ENCODE peak calls at places on chromosomes 1 and 21, in five cellular contexts. One of them, this sample, is unnamed.

GRCh38 chr1:160129966-160130365 is 14.4 kb downstream of the ATP1A2 start:
- DNase-seq in upper lobe of right lung: peak; percentile 39
- DNase-seq in heart right ventricle: no peak
- DNase-seq in endodermal cell: no peak
- DNase-seq in AG04450: no peak
- DNase-seq in this sample: no peak

GRCh38 chr1:40313958-40314720 is 2.9 kb downstream of the COL9A2 start:
- DNase-seq in upper lobe of right lung: no peak
- DNase-seq in heart right ventricle: no peak
- DNase-seq in endodermal cell: no peak
- DNase-seq in AG04450: no peak
- DNase-seq in this sample: no peak

GRCh38 chr1:208486677-208487076 is 242.5 kb upstream of the PLXNA2 start:
- DNase-seq in upper lobe of right lung: no peak
- DNase-seq in heart right ventricle: no peak
- DNase-seq in endodermal cell: no peak
- DNase-seq in AG04450: no peak
- DNase-seq in this sample: no peak

GRCh38 chr1:19682257-19682656 is 17.6 kb downstream of the HTR6 start:
- DNase-seq in upper lobe of right lung: no peak
- DNase-seq in heart right ventricle: no peak
- DNase-seq in endodermal cell: no peak
- DNase-seq in AG04450: peak; percentile 70
- DNase-seq in this sample: peak; percentile 70

GRCh38 chr1:100277866-100278265 is 11.8 kb downstream of the RTCA start:
- DNase-seq in upper lobe of right lung: no peak
- DNase-seq in heart right ventricle: no peak
- DNase-seq in endodermal cell: no peak
- DNase-seq in AG04450: no peak
- DNase-seq in this sample: no peak

GRCh38 chr1:24683713-24684162 is 40.6 kb downstream of the SRRM1 start:
- DNase-seq in upper lobe of right lung: no peak
- DNase-seq in heart right ventricle: no peak
- DNase-seq in endodermal cell: no peak
- DNase-seq in AG04450: peak; percentile 86
- DNase-seq in this sample: peak; percentile 99

GRCh38 chr1:30200161-30200560 is 523.2 kb downstream of the MATN1 start:
- DNase-seq in upper lobe of right lung: no peak
- DNase-seq in heart right ventricle: no peak
- DNase-seq in endodermal cell: no peak
- DNase-seq in AG04450: no peak
- DNase-seq in this sample: no peak

GRCh38 chr1:32741417-32742131 is 39.0 kb upstream of the SYNC start:
- DNase-seq in upper lobe of right lung: peak; percentile 74
- DNase-seq in heart right ventricle: peak; percentile 34
- DNase-seq in endodermal cell: peak; percentile 72
- DNase-seq in AG04450: no peak
- DNase-seq in this sample: no peak

GRCh38 chr1:24694380-24694843 is 50.8 kb upstream of the CLIC4 start:
- DNase-seq in upper lobe of right lung: no peak
- DNase-seq in heart right ventricle: peak; percentile 56
- DNase-seq in endodermal cell: no peak
- DNase-seq in AG04450: no peak
- DNase-seq in this sample: no peak

GRCh38 chr1:39671793-39672550 is at the start of gene NT5C1A:
- DNase-seq in upper lobe of right lung: peak; percentile 69
- DNase-seq in heart right ventricle: peak; percentile 67
- DNase-seq in endodermal cell: peak; percentile 71
- DNase-seq in AG04450: no peak
- DNase-seq in this sample: no peak

GRCh38 chr1:244280859-244281258 is 170.8 kb downstream of the ADSS2 start:
- DNase-seq in upper lobe of right lung: no peak
- DNase-seq in heart right ventricle: no peak
- DNase-seq in endodermal cell: no peak
- DNase-seq in AG04450: peak; percentile 38
- DNase-seq in this sample: peak; percentile 20

GRCh38 chr21:34027727-34028461 is 45.5 kb upstream of the MRPS6 start:
- DNase-seq in upper lobe of right lung: no peak
- DNase-seq in heart right ventricle: no peak
- DNase-seq in endodermal cell: no peak
- DNase-seq in AG04450: no peak
- DNase-seq in this sample: no peak

GRCh38 chr1:213162338-213162737 is 111.3 kb downstream of the RPS6KC1 start:
- DNase-seq in upper lobe of right lung: no peak
- DNase-seq in heart right ventricle: no peak
- DNase-seq in endodermal cell: no peak
- DNase-seq in AG04450: no peak
- DNase-seq in this sample: peak; percentile 20

GRCh38 chr1:41319106-41319755 is 42.0 kb upstream of the FOXO6 start:
- DNase-seq in upper lobe of right lung: no peak
- DNase-seq in heart right ventricle: no peak
- DNase-seq in endodermal cell: no peak
- DNase-seq in AG04450: no peak
- DNase-seq in this sample: no peak

GRCh38 chr1:212450331-212450881 is 17.7 kb downstream of the NENF start:
- DNase-seq in upper lobe of right lung: no peak
- DNase-seq in heart right ventricle: peak; percentile 33
- DNase-seq in endodermal cell: no peak
- DNase-seq in AG04450: no peak
- DNase-seq in this sample: no peak

GRCh38 chr1:55375617-55376258 is 160.6 kb upstream of the USP24 start:
- DNase-seq in upper lobe of right lung: no peak
- DNase-seq in heart right ventricle: no peak
- DNase-seq in endodermal cell: peak; percentile 69
- DNase-seq in AG04450: peak; percentile 13
- DNase-seq in this sample: peak; percentile 18

DNA sequence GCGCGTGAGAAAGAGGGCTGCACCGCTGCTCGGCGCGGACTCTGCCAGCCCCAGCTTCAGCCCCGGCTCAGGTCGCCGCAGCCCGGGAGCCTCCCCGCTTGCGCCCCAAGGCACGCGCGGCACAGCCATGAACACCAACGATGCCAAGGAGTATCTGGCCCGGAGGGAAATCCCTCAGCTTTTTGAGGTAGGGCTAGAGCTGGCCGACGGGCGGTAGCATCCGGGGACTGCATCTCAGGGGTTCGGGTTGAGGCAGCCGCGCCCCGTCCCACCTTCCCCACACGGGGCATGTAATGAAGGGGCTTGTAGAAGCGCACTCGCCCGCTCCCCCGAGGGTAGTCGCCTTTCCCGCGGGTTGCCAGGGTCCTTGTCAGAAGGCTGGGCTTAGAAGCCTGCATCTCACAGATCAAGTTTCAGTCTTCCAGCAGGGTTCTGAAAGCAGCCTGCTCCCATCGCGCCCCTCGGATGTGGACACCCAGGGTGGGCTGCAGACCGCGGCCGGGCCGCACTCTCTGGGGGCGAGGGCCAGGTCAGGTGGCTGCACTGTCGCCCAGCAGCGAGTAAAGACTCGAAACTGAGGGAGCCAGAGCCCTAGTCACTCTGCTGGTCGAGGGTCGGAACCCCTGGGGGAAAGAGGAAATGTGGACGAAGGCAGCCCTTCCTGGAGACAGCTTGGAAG is 507 bp downstream of the AK5 start:
- DNase-seq in upper lobe of right lung: peak; percentile 58
- DNase-seq in heart right ventricle: no peak
- DNase-seq in endodermal cell: peak; percentile 83
- DNase-seq in AG04450: no peak
- DNase-seq in this sample: no peak
- H3K4me3 ChIP-seq in upper lobe of right lung: peak overlapping the region; percentile 43
- H3K4me3 ChIP-seq in heart right ventricle: peak overlapping the region; percentile 57
- H3K4me3 ChIP-seq in endodermal cell: peak overlapping the region; percentile 84
- H3K4me3 ChIP-seq in AG04450: peak overlapping the region; percentile 70
- H3K4me3 ChIP-seq in this sample: peak overlapping the region; percentile 31

GRCh38 chr1:90474158-90474557 is 242.9 kb downstream of the BARHL2 start:
- DNase-seq in upper lobe of right lung: no peak
- DNase-seq in heart right ventricle: no peak
- DNase-seq in endodermal cell: no peak
- DNase-seq in AG04450: no peak
- DNase-seq in this sample: no peak

GRCh38 chr1:90476994-90477393 is 240.1 kb downstream of the BARHL2 start:
- DNase-seq in upper lobe of right lung: no peak
- DNase-seq in heart right ventricle: no peak
- DNase-seq in endodermal cell: no peak
- DNase-seq in AG04450: no peak
- DNase-seq in this sample: no peak

GRCh38 chr1:90474731-90475130 is 242.4 kb downstream of the BARHL2 start:
- DNase-seq in upper lobe of right lung: no peak
- DNase-seq in heart right ventricle: no peak
- DNase-seq in endodermal cell: no peak
- DNase-seq in AG04450: no peak
- DNase-seq in this sample: no peak

GRCh38 chr1:90476411-90476810 is 240.7 kb downstream of the BARHL2 start:
- DNase-seq in upper lobe of right lung: no peak
- DNase-seq in heart right ventricle: no peak
- DNase-seq in endodermal cell: no peak
- DNase-seq in AG04450: no peak
- DNase-seq in this sample: no peak

GRCh38 chr1:90475623-90476022 is 241.5 kb downstream of the BARHL2 start:
- DNase-seq in upper lobe of right lung: no peak
- DNase-seq in heart right ventricle: no peak
- DNase-seq in endodermal cell: no peak
- DNase-seq in AG04450: no peak
- DNase-seq in this sample: peak; percentile 3
- TF ChIP-seq CTCF in upper lobe of right lung: no peak
- TF ChIP-seq CTCF in heart right ventricle: no peak
- TF ChIP-seq CTCF in endodermal cell: peak; percentile 69
- TF ChIP-seq CTCF in AG04450: peak; percentile 23
- TF ChIP-seq CTCF in this sample: peak; percentile 13

GRCh38 chr1:46677339-46677738 is 5.7 kb downstream of the TEX38 start:
- DNase-seq in upper lobe of right lung: no peak
- DNase-seq in heart right ventricle: no peak
- DNase-seq in endodermal cell: no peak
- DNase-seq in AG04450: no peak
- DNase-seq in this sample: no peak
- H3K4me3 ChIP-seq in upper lobe of right lung: no peak overlapping the region
- H3K4me3 ChIP-seq in heart right ventricle: no peak overlapping the region
- H3K4me3 ChIP-seq in endodermal cell: no peak overlapping the region
- H3K4me3 ChIP-seq in AG04450: no peak overlapping the region
- H3K4me3 ChIP-seq in this sample: no peak overlapping the region

GRCh38 chr1:153616144-153616884 is at the start of gene S100A14:
- DNase-seq in upper lobe of right lung: peak; percentile 92
- DNase-seq in heart right ventricle: peak; percentile 42
- DNase-seq in endodermal cell: peak; percentile 68
- DNase-seq in AG04450: no peak
- DNase-seq in this sample: peak; percentile 86

GRCh38 chr1:153615406-153615805 is 719 bp downstream of the S100A14 start:
- DNase-seq in upper lobe of right lung: no peak
- DNase-seq in heart right ventricle: no peak
- DNase-seq in endodermal cell: no peak
- DNase-seq in AG04450: no peak
- DNase-seq in this sample: peak; percentile 57

GRCh38 chr1:153619171-153619570 is 3.0 kb upstream of the S100A14 start:
- DNase-seq in upper lobe of right lung: no peak
- DNase-seq in heart right ventricle: no peak
- DNase-seq in endodermal cell: no peak
- DNase-seq in AG04450: no peak
- DNase-seq in this sample: no peak

GRCh38 chr1:153616885-153617428 is 832 bp upstream of the S100A14 start:
- DNase-seq in upper lobe of right lung: peak; percentile 79
- DNase-seq in heart right ventricle: no peak
- DNase-seq in endodermal cell: peak; percentile 56
- DNase-seq in AG04450: no peak
- DNase-seq in this sample: peak; percentile 70

GRCh38 chr1:153617677-153618076 is 1.6 kb upstream of the S100A14 start:
- DNase-seq in upper lobe of right lung: no peak
- DNase-seq in heart right ventricle: peak; percentile 84
- DNase-seq in endodermal cell: peak; percentile 88
- DNase-seq in AG04450: no peak
- DNase-seq in this sample: no peak
- TF ChIP-seq CTCF in upper lobe of right lung: no peak
- TF ChIP-seq CTCF in heart right ventricle: peak; percentile 40
- TF ChIP-seq CTCF in endodermal cell: peak; percentile 75
- TF ChIP-seq CTCF in AG04450: peak; percentile 61
- TF ChIP-seq CTCF in this sample: no peak

GRCh38 chr1:64922336-64922735 is 44.0 kb downstream of the JAK1 start:
- DNase-seq in upper lobe of right lung: no peak
- DNase-seq in heart right ventricle: no peak
- DNase-seq in endodermal cell: no peak
- DNase-seq in AG04450: no peak
- DNase-seq in this sample: no peak
- H3K4me3 ChIP-seq in upper lobe of right lung: no peak overlapping the region
- H3K4me3 ChIP-seq in heart right ventricle: no peak overlapping the region
- H3K4me3 ChIP-seq in endodermal cell: no peak overlapping the region
- H3K4me3 ChIP-seq in AG04450: no peak overlapping the region
- H3K4me3 ChIP-seq in this sample: no peak overlapping the region

GRCh38 chr1:217892750-217893149 is 261.6 kb downstream of the SPATA17 start:
- DNase-seq in upper lobe of right lung: no peak
- DNase-seq in heart right ventricle: no peak
- DNase-seq in endodermal cell: no peak
- DNase-seq in AG04450: no peak
- DNase-seq in this sample: peak; percentile 5

GRCh38 chr1:217891966-217892365 is 260.8 kb downstream of the SPATA17 start:
- DNase-seq in upper lobe of right lung: no peak
- DNase-seq in heart right ventricle: no peak
- DNase-seq in endodermal cell: no peak
- DNase-seq in AG04450: no peak
- DNase-seq in this sample: no peak

DNA sequence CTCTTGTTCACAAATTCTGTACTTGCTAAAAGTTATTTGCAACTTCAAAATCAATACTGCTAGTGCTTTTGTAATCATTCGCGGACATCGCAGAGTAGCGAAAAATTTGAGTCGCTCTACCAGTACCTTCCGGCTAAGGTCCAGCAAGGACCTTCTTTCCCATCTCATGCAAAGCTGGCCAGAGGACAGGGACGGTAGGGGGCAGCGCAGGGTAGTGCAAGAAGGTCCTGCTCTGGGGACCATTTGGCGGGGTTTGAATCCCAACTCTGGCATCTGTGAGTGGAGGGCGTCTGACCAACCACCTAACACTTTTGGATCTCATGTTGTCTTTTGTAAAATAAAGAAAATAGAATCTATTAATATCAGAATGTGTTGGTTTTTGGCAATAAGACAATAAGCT is 258.3 kb downstream of the SPATA17 start:
- DNase-seq in upper lobe of right lung: no peak
- DNase-seq in heart right ventricle: peak; percentile 14
- DNase-seq in endodermal cell: peak; percentile 94
- DNase-seq in AG04450: no peak
- DNase-seq in this sample: no peak
- TF ChIP-seq CTCF in upper lobe of right lung: no peak
- TF ChIP-seq CTCF in heart right ventricle: no peak
- TF ChIP-seq CTCF in endodermal cell: peak; percentile 91
- TF ChIP-seq CTCF in AG04450: peak; percentile 33
- TF ChIP-seq CTCF in this sample: no peak

DNA sequence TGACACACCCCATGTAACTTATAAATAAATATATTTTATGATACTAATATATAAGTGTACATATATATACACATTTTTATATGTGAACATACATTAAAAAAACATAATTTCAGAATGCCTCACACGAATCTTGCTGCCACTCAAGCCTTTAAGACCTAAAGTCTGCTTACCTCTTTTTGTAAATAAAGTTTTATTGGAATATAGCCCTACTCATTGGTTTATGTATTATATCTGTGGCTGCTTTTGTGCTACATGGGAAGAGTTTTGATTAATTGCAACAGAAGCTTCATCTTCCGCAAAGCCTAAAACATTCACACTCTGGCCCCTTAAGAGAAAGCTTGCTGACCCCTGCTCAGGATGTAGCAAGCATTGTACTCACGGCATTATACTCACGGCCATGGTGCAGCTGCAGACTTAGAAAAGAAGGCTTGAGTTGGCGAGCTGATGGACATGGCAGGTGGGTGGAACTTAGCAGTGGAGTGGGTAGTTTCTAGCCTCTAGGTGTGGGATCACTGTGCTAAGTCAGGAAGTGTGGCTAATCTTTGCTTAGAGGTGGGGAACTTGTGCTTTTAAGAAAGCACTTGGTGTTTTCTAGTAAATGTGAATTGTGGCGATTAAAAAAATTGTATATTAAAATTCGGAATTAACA is 80.8 kb downstream of the DYRK1A start:
- DNase-seq in upper lobe of right lung: no peak
- DNase-seq in heart right ventricle: no peak
- DNase-seq in endodermal cell: no peak
- DNase-seq in AG04450: no peak
- DNase-seq in this sample: no peak
- H3K4me3 ChIP-seq in upper lobe of right lung: no peak overlapping the region
- H3K4me3 ChIP-seq in heart right ventricle: no peak overlapping the region
- H3K4me3 ChIP-seq in endodermal cell: no peak overlapping the region
- H3K4me3 ChIP-seq in AG04450: no peak overlapping the region
- H3K4me3 ChIP-seq in this sample: no peak overlapping the region